ENCODE peak calls at places on chromosomes 13 and 19, in six cellular contexts. X, T, W, A, P and V are unnamed samples.

GRCh38 chr19:10553943-10554381 is 10.3 kb downstream of the ATG4D start:
- DNase-seq in X (peak), W (no peak), A (no peak), P (no peak), T (no peak), V (peak)

GRCh38 chr13:21973437-21974125 is 302.7 kb downstream of the FGF9 start:
- DNase-seq in A (no peak), P (no peak), T (no peak), W (no peak), X (no peak), V (no peak)

GRCh38 chr19:21451187-21451586 is 54.2 kb upstream of the ZNF429 start:
- DNase-seq in W (no peak), A (no peak), P (no peak), X (no peak), T (no peak), V (no peak)

GRCh38 chr19:44846455-44847143 is 502 bp downstream of the NECTIN2 start:
- DNase-seq in P (peak), T (no peak), X (no peak), A (peak), W (peak), V (peak)

GRCh38 chr13:113783482-113783881 is 24.5 kb downstream of the TMEM255B start:
- DNase-seq in W (no peak), A (no peak), X (no peak), T (no peak), P (no peak), V (no peak)

GRCh38 chr19:33134571-33135041 is 2.7 kb downstream of the WDR88 start:
- DNase-seq in P (no peak), X (no peak), W (no peak), A (no peak), T (no peak), V (peak)

GRCh38 chr13:104993708-104994107 is 1541.8 kb downstream of the EFNB2 start:
- DNase-seq in A (no peak), T (no peak), W (no peak), P (no peak), X (no peak), V (no peak)

GRCh38 chr19:14088634-14089411 is 1.7 kb downstream of the SAMD1 start:
- DNase-seq in T (no peak), X (no peak), P (no peak), A (no peak), W (no peak), V (peak)

GRCh38 chr19:2053601-2054389 is 2.8 kb upstream of the MKNK2 start:
- DNase-seq in A (peak), W (peak), X (no peak), T (peak), P (peak), V (peak)

GRCh38 chr13:78147905-78148304 is 229.3 kb upstream of the EDNRB start:
- DNase-seq in A (no peak), P (no peak), W (no peak), X (no peak), T (no peak), V (no peak)

GRCh38 chr19:7744199-7744786 is 3.0 kb downstream of the CD209 start:
- DNase-seq in T (no peak), X (no peak), P (no peak), A (peak), W (no peak), V (peak)

GRCh38 chr13:106083620-106084350 is 451.7 kb downstream of the EFNB2 start:
- DNase-seq in X (peak), P (no peak), A (no peak), T (no peak), W (peak), V (peak)

GRCh38 chr19:47518139-47518538 is 3.3 kb upstream of the NAPA start:
- DNase-seq in A (no peak), W (no peak), X (no peak), T (no peak), P (no peak), V (peak)

GRCh38 chr13:28585557-28585956 is 73.4 kb upstream of the POMP start:
- DNase-seq in T (no peak), X (peak), P (no peak), W (no peak), A (no peak), V (no peak)

GRCh38 chr19:10418281-10419199 is 1.8 kb upstream of the PDE4A start:
- DNase-seq in W (no peak), A (no peak), X (no peak), P (no peak), T (no peak), V (peak)

GRCh38 chr19:11577451-11578341 is at the start of gene ACP5:
- DNase-seq in P (no peak), T (no peak), W (no peak), A (peak), X (no peak), V (peak)

GRCh38 chr13:33494596-33495214 is 209.2 kb upstream of the STARD13 start:
- DNase-seq in T (no peak), P (no peak), W (no peak), A (no peak), X (no peak), V (peak)

GRCh38 chr19:42199440-42200115 is 17.9 kb downstream of the DEDD2 start:
- DNase-seq in A (no peak), W (no peak), X (peak), T (peak), P (peak), V (peak)

GRCh38 chr13:75740008-75740407 is 103.9 kb downstream of the LMO7 start:
- DNase-seq in W (no peak), T (no peak), P (no peak), A (no peak), X (no peak), V (no peak)

GRCh38 chr19:42111811-42112210 is 20.4 kb downstream of the POU2F2 start:
- DNase-seq in W (no peak), P (no peak), X (no peak), A (no peak), T (no peak), V (peak)

GRCh38 chr19:3119071-3119781 is 16.6 kb upstream of the GNA15 start:
- DNase-seq in W (no peak), A (no peak), P (no peak), X (no peak), T (peak), V (no peak)

GRCh38 chr13:111573801-111574200 is 253.4 kb downstream of the TEX29 start:
- DNase-seq in P (no peak), A (no peak), T (no peak), X (no peak), W (no peak), V (no peak)

GRCh38 chr19:51501594-51502263 is at the start of gene SIGLEC12:
- DNase-seq in A (no peak), P (peak), T (peak), W (no peak), X (no peak), V (no peak)

GRCh38 chr13:48562296-48563066 is 29.6 kb upstream of the RCBTB2 start:
- DNase-seq in A (no peak), W (no peak), P (no peak), T (no peak), X (peak), V (no peak)

GRCh38 chr13:100389617-100390016 is 199.0 kb downstream of the GGACT start:
- DNase-seq in W (no peak), P (no peak), T (no peak), A (no peak), X (no peak), V (no peak)

GRCh38 chr13:100394005-100394695 is 194.4 kb downstream of the GGACT start:
- DNase-seq in A (no peak), P (no peak), X (no peak), T (no peak), W (no peak), V (peak)

GRCh38 chr13:100396771-100397170 is 191.8 kb downstream of the GGACT start:
- DNase-seq in X (no peak), W (no peak), P (no peak), A (no peak), T (no peak), V (no peak)

GRCh38 chr13:100395698-100396373 is 192.8 kb downstream of the GGACT start:
- DNase-seq in T (no peak), W (no peak), X (no peak), A (no peak), P (no peak), V (no peak)

DNA sequence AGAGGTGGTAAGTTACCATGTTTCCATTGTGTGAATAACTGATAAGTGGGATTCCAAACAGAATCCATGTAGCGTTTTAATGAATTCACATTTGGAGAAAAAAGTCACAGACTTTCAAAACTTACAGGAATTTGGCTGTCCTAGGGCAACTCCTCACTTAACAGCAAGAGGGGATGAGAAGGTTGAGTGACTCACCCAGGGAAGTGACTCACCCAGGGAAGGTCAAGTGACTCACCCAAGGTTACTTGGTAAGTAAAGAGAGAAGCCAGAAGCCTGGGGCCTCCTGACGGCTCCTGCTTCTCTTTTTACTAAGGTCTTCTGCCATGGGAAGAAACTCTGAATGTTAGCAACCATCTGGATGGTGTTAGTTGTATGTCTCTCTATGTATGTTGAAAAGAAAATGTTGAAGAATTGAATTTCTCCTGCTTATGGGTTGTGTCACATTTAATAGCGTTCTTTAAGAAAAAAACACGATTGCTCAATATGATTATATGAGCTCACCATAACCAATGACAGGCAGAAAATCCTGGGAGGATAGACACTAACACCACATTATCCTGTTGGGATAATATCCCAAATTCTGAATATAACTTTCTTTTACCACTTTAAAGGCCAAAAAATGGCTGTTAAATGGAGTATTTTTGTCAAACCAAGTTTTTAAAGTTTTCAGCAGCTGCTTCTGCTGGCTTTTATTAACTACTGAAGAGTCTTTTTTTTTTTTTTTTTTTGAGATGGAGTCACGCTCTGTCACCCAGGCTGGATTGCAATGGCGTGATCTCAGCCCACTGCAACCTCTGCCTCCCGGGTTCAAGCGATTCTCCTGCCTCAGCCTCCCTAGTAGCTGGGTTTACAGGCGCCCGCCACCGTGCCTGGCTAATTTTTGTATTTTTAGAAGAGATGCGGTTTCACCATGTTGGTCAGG is 195.6 kb downstream of the GGACT start:
- DNase-seq in T (peak), W (peak), X (peak), P (peak), A (peak), V (peak)
- H3K4me3 ChIP-seq in T (no peak), W (no peak), X (no peak), P (no peak), A (no peak), V (peak)

GRCh38 chr19:38304866-38305429 is 897 bp downstream of the C19orf33 start:
- DNase-seq in T (no peak), A (peak), P (no peak), W (peak), X (peak), V (no peak)

GRCh38 chr19:38307076-38307475 is 3.0 kb downstream of the C19orf33 start:
- DNase-seq in T (no peak), A (no peak), P (no peak), W (no peak), X (no peak), V (no peak)

GRCh38 chr19:38306236-38306635 is 2.2 kb downstream of the C19orf33 start:
- DNase-seq in P (no peak), W (no peak), A (no peak), X (no peak), T (no peak), V (no peak)

GRCh38 chr19:38304352-38304865 is 358 bp downstream of the C19orf33 start:
- DNase-seq in X (no peak), T (no peak), P (no peak), W (no peak), A (no peak), V (no peak)

DNA sequence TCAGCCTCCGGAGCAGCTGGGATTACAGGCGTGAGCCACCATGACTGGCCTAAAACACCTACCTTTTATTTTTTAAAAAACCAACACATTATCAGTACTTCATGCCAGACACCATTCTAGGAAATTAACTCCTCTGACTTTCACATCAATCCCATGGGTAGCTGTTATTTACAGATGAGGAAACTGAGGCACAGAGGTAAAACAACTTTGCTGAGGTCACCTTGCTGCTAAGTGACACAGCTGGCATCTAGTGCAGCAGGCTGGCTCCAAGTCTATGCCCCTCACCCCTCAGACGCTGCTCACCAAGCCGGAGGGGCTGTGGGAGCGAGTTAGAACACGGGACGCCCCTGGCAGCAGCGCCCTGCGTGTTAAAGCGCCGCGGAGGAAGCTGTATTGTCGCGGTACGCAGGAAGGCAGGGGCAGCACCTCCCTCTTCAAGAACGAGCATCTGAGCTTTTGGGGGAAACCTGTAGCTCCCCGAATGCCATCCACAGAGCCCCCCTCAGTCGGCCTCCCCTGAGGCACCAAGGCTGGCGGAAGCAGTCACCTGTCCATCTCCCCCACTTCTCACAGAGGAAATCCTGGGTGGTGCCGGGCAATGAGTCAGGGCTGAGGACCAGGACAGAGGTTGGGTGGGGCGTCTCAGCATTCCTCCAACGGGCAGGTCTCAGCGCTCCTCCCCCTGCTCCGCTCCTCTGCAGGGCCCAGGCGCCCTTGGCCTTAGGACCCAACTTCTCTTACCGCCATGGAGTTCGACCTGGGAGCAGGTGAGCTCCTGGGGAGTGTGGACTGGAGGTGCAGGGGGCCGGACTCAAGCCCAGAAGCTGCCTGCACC is at the start of gene C19orf33:
- DNase-seq in P (no peak), T (no peak), W (no peak), A (no peak), X (peak), V (no peak)
- H3K4me3 ChIP-seq in P (no peak), T (no peak), W (no peak), A (no peak), X (peak), V (no peak)

GRCh38 chr19:4343845-4344713 is 717 bp downstream of the MPND start:
- DNase-seq in X (no peak), A (no peak), T (peak), W (no peak), P (no peak), V (peak)

GRCh38 chr19:4338441-4339350 is at the start of gene STAP2:
- DNase-seq in W (peak), X (peak), T (peak), A (no peak), P (no peak), V (peak)

GRCh38 chr19:4343056-4343844 is at the start of gene MPND:
- DNase-seq in X (peak), A (peak), T (peak), W (peak), P (peak), V (peak)

GRCh38 chr19:4345656-4346383 is 2.5 kb downstream of the MPND start:
- DNase-seq in T (peak), A (no peak), X (peak), W (peak), P (no peak), V (no peak)

DNA sequence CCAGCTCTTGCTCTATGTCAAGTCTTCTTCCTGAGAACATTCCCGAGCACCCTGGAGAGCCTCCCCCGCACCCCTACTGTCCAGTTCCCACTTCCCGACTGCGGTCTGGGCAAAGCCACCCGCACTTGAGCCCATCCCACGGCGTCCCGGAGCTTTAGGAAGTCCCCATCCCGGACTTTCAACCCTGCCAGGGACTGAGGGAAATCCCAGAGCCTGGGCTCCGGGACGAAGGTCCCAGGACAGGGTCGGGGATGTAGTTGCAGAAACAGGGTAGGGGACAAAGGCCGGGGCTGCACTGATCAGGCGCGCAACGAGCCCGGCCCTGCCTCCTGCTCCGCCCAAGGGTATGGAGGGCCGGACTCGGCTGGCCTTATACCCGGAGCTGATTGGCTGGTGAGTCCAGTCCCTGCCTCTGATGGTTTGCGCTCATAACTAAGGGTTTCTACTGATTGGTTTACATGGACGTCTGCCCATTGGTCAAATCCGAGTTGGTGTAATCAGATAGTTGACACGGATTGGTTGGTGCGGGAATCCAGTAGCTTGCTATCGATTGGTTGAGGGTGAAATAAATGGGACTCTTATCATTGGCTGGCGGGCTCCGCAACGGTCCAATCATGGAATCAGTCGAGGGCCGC is 824 bp upstream of the MPND start:
- DNase-seq in T (peak), P (peak), W (peak), X (peak), A (peak), V (peak)
- H3K4me3 ChIP-seq in T (peak), P (peak), W (no peak), X (peak), A (peak), V (peak)

GRCh38 chr13:62094937-62095336 is 679.3 kb upstream of the PCDH20 start:
- DNase-seq in W (no peak), T (no peak), A (no peak), P (no peak), X (no peak), V (no peak)

GRCh38 chr13:62092949-62093348 is 677.3 kb upstream of the PCDH20 start:
- DNase-seq in P (no peak), X (no peak), W (no peak), T (no peak), A (no peak), V (no peak)

GRCh38 chr13:62092536-62092935 is 676.9 kb upstream of the PCDH20 start:
- DNase-seq in X (no peak), P (no peak), W (no peak), T (no peak), A (no peak), V (no peak)

GRCh38 chr13:62096652-62097051 is 681.0 kb upstream of the PCDH20 start:
- DNase-seq in T (no peak), A (no peak), X (no peak), W (no peak), P (no peak), V (no peak)

DNA sequence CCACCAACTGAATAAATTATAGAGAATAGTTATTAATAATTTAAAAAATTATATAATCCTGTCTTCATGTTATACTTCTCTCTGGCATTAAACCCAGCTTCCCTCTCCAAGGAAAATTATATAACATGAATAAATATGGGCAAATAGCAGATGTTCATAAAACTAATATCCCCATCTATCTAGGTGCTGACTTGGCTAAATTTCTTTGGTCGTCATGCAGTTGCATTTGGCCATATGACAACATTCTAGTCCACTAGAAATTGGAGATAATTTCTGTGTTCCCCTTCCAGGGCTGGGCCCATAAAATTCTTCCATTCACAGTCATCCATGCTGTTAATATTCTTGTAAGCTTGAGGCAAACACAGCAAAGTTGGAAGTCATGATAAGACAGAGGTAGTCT is 678.3 kb upstream of the PCDH20 start:
- DNase-seq in A (no peak), P (no peak), T (no peak), W (no peak), X (no peak), V (no peak)
- H3K4me3 ChIP-seq in A (no peak), P (no peak), T (no peak), W (no peak), X (no peak), V (no peak)

GRCh38 chr19:46197314-46198070 is 32.0 kb upstream of the IGFL1 start:
- DNase-seq in W (no peak), X (no peak), T (no peak), A (no peak), P (no peak), V (no peak)
- H3K4me3 ChIP-seq in W (no peak), X (no peak), T (no peak), A (no peak), P (no peak), V (no peak)

GRCh38 chr13:26698392-26699196 is 62.0 kb downstream of the GPR12 start:
- DNase-seq in P (peak), A (peak), W (peak), T (peak), X (peak), V (peak)
- H3K4me3 ChIP-seq in P (no peak), A (no peak), W (no peak), T (no peak), X (no peak), V (peak)

DNA sequence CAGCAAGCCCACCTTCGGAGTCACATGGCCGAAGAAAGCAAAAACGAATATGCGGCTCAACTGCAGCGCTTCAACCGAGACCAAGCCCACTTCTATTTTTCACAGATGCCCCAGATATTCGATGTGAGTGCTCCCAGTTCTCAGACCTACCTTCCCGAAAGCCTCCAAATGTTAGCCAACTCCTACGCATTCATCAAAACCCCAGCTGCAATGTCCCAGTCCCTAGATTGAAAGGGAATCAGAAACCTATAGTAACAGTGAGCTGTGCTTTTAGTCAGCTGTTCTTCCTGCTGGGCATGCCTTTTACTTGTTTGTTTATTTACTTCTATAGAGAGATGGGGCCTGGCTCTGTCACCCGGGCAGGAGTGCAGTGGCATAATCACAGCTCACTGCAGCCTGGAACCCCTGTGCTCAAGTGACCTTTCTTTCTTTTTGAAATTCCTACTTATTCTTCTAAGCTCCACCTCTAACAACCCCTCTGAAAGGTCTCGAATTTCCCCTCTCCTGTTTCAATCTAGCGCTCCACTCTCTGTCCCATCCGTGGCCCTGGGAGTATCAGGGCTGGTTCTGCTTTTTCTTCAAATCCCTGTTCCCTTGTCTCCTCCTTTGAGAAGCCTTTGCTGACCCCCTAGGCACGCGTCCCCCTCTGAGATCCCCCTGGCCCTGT is 4.4 kb downstream of the TRIP10 start:
- DNase-seq in T (no peak), X (no peak), A (no peak), W (no peak), P (no peak), V (peak)
- H3K4me3 ChIP-seq in T (no peak), X (no peak), A (no peak), W (no peak), P (peak), V (no peak)